ENCODE peak calls at places on chromosomes 2 and 18, in seven cellular contexts. Q is transverse colon; S is stimulated activated CD4-positive, alpha-beta T cell treated with anti-CD3 and anti-CD28 coated beads, Interleukin-12 subunit alpha, Interleukin-12 subunit beta, amount 100 ng/mL, for 48 hours; B is CD8-positive, alpha-beta T cell; P is activated T-cell treated with anti-CD3 and anti-CD28 coated beads, Interleukin-2, amount 50 U/mL, for 72 hours; V is HAP-1; C is HCEC 1CT. X is an unnamed sample.

GRCh38 chr2:193517615-193518014 is 1322.9 kb upstream of the TMEFF2 start:
- DNase-seq in P (no peak), V (no peak), S (no peak), Q (no peak), C (peak; percentile 55), B (no peak), X (no peak)

GRCh38 chr2:38723173-38723572 is 28.0 kb downstream of the SRSF7 start:
- DNase-seq in P (no peak), S (no peak), B (no peak), C (no peak), V (no peak), Q (no peak), X (peak; percentile 14)

GRCh38 chr2:38619458-38620164 is 16.9 kb upstream of the HNRNPLL start:
- DNase-seq in B (no peak), V (no peak), S (no peak), P (no peak), C (no peak), Q (no peak), X (no peak)

GRCh38 chr2:234980476-234981187 is 28.8 kb downstream of the SH3BP4 start:
- DNase-seq in Q (peak; percentile 52), P (no peak), B (no peak), S (no peak), C (no peak), V (no peak), X (no peak)

GRCh38 chr2:25617948-25618646 is 55.3 kb downstream of the DTNB start:
- DNase-seq in C (peak; percentile 70), V (no peak), P (no peak), Q (no peak), S (no peak), B (no peak), X (no peak)

GRCh38 chr2:135573620-135574019 is 42.3 kb downstream of the R3HDM1 start:
- DNase-seq in B (no peak), Q (no peak), V (no peak), S (no peak), C (no peak), P (no peak), X (no peak)

GRCh38 chr2:196987298-196987653 is 60.8 kb upstream of the PGAP1 start:
- DNase-seq in B (no peak), Q (no peak), S (no peak), P (no peak), C (no peak), V (no peak), X (no peak)

GRCh38 chr2:156459720-156460119 is 23.5 kb downstream of the GPD2 start:
- DNase-seq in V (no peak), S (no peak), Q (no peak), C (no peak), P (no peak), B (no peak), X (no peak)

GRCh38 chr2:234091432-234091879 is 41.0 kb downstream of the SPP2 start:
- DNase-seq in P (no peak), C (no peak), S (no peak), V (no peak), B (no peak), Q (no peak), X (peak; percentile 27)

GRCh38 chr2:8456149-8457091 is 225.4 kb upstream of the ID2 start:
- DNase-seq in P (peak; percentile 50), V (no peak), S (peak; percentile 32), B (no peak), Q (no peak), C (no peak), X (no peak)

GRCh38 chr18:35267809-35268208 is 22.2 kb downstream of the ZSCAN30 start:
- DNase-seq in V (no peak), C (no peak), Q (peak; percentile 26), P (peak; percentile 21), S (no peak), B (no peak), X (no peak)

GRCh38 chr2:191285252-191285651 is 40.0 kb downstream of the MYO1B start:
- DNase-seq in Q (no peak), P (no peak), C (no peak), B (no peak), S (no peak), V (no peak), X (no peak)

GRCh38 chr2:119383410-119384140 is 16.8 kb downstream of the DBI start:
- DNase-seq in C (no peak), S (no peak), B (no peak), Q (no peak), V (no peak), P (no peak), X (no peak)